ENCODE peak calls at places on chromosomes 4 and X, in six cellular contexts. H is astrocyte, R is IMR-90, L is sigmoid colon, Z is NCI-H748 treated with DMSO at 0.1 percent for 48 hours, X is left cardiac atrium. E is an unnamed sample.

GRCh38 chr4:13907255-13907751 is 279.8 kb upstream of the BOD1L1 start:
- DNase-seq in H (peak), R (peak), L (no peak), Z (no peak), X (no peak), E (no peak)

GRCh38 chrX:49077941-49078340 is 1.7 kb downstream of the WDR45 start:
- DNase-seq in H (no peak), R (no peak), L (no peak), Z (no peak), X (no peak), E (no peak)

GRCh38 chr4:170026253-170026991 is at the start of gene MFAP3L:
- DNase-seq in H (peak), R (peak), L (peak), Z (peak), X (peak), E (peak)

GRCh38 chr4:151049430-151049884 is 34.4 kb upstream of the LRBA start:
- DNase-seq in H (no peak), R (no peak), L (no peak), Z (no peak), X (no peak), E (no peak)

GRCh38 chrX:70998402-70999027 is 67.6 kb upstream of the SLC7A3 start:
- DNase-seq in H (peak), R (peak), L (no peak), Z (no peak), X (no peak), E (no peak)

GRCh38 chr4:89640620-89641366 is 196.2 kb downstream of the SNCA start:
- DNase-seq in H (peak), R (peak), L (no peak), Z (no peak), X (peak), E (no peak)

GRCh38 chrX:84735025-84735424 is 232.8 kb upstream of the HDX start:
- DNase-seq in H (no peak), R (peak), L (no peak), Z (no peak), X (no peak), E (no peak)

GRCh38 chr4:110540606-110541440 is 64.9 kb downstream of the ENPEP start:
- DNase-seq in H (peak), R (peak), L (no peak), Z (no peak), X (no peak), E (no peak)

GRCh38 chr4:73452953-73453700 is 17.1 kb downstream of the AFP start:
- DNase-seq in H (peak), R (no peak), L (no peak), Z (no peak), X (no peak), E (no peak)